ENCODE peak calls at places on chromosomes 16 and 17, in four cellular contexts. One of them, this sample, is unnamed.

GRCh38 chr17:13351046-13351445 is 250.7 kb downstream of the HS3ST3A1 start:
- DNase-seq in IMR-90: peak
- DNase-seq in heart right ventricle: no peak
- DNase-seq in CD8-positive, alpha-beta T cell: no peak
- DNase-seq in this sample: no peak

GRCh38 chr17:16927641-16928321 is 44.1 kb downstream of the TNFRSF13B start:
- DNase-seq in IMR-90: no peak
- DNase-seq in heart right ventricle: no peak
- DNase-seq in CD8-positive, alpha-beta T cell: no peak
- DNase-seq in this sample: no peak

GRCh38 chr16:88818610-88818874 is 6.8 kb upstream of the APRT start:
- DNase-seq in IMR-90: no peak
- DNase-seq in heart right ventricle: no peak
- DNase-seq in CD8-positive, alpha-beta T cell: no peak
- DNase-seq in this sample: no peak

GRCh38 chr16:35180970-35181369 is 1721.6 kb downstream of the TP53TG3F start:
- DNase-seq in IMR-90: no peak
- DNase-seq in heart right ventricle: no peak
- DNase-seq in CD8-positive, alpha-beta T cell: no peak
- DNase-seq in this sample: no peak

GRCh38 chr16:22727285-22728166 is 86.4 kb upstream of the HS3ST2 start:
- DNase-seq in IMR-90: no peak
- DNase-seq in heart right ventricle: no peak
- DNase-seq in CD8-positive, alpha-beta T cell: no peak
- DNase-seq in this sample: peak

GRCh38 chr17:5837055-5837491 is 233.1 kb upstream of the WSCD1 start:
- DNase-seq in IMR-90: peak
- DNase-seq in heart right ventricle: no peak
- DNase-seq in CD8-positive, alpha-beta T cell: no peak
- DNase-seq in this sample: peak

GRCh38 chr17:76277300-76278267 is 12.4 kb downstream of the UBALD2 start:
- DNase-seq in IMR-90: no peak
- DNase-seq in heart right ventricle: no peak
- DNase-seq in CD8-positive, alpha-beta T cell: no peak
- DNase-seq in this sample: no peak

GRCh38 chr17:27153005-27153404 is 140.9 kb upstream of the WSB1 start:
- DNase-seq in IMR-90: peak
- DNase-seq in heart right ventricle: no peak
- DNase-seq in CD8-positive, alpha-beta T cell: no peak
- DNase-seq in this sample: no peak

GRCh38 chr17:11490171-11490760 is 108.0 kb upstream of the DNAH9 start:
- DNase-seq in IMR-90: no peak
- DNase-seq in heart right ventricle: no peak
- DNase-seq in CD8-positive, alpha-beta T cell: no peak
- DNase-seq in this sample: no peak

GRCh38 chr17:51289776-51290175 is 29.4 kb downstream of the UTP18 start:
- DNase-seq in IMR-90: peak
- DNase-seq in heart right ventricle: no peak
- DNase-seq in CD8-positive, alpha-beta T cell: no peak
- DNase-seq in this sample: no peak

GRCh38 chr16:77877712-77878111 is 89.3 kb downstream of the VAT1L start:
- DNase-seq in IMR-90: peak
- DNase-seq in heart right ventricle: no peak
- DNase-seq in CD8-positive, alpha-beta T cell: no peak
- DNase-seq in this sample: peak

GRCh38 chr16:6643083-6643686 is 689.5 kb upstream of the RBFOX1 start:
- DNase-seq in IMR-90: peak
- DNase-seq in heart right ventricle: peak
- DNase-seq in CD8-positive, alpha-beta T cell: peak
- DNase-seq in this sample: peak

GRCh38 chr16:77584205-77584859 is 138.0 kb upstream of the NUDT7 start:
- DNase-seq in IMR-90: peak
- DNase-seq in heart right ventricle: peak
- DNase-seq in CD8-positive, alpha-beta T cell: no peak
- DNase-seq in this sample: peak

GRCh38 chr17:1491406-1492248 is 859 bp downstream of the MYO1C start:
- DNase-seq in IMR-90: no peak
- DNase-seq in heart right ventricle: peak
- DNase-seq in CD8-positive, alpha-beta T cell: no peak
- DNase-seq in this sample: no peak

GRCh38 chr17:79017546-79017945 is 6.4 kb upstream of the C1QTNF1 start:
- DNase-seq in IMR-90: no peak
- DNase-seq in heart right ventricle: no peak
- DNase-seq in CD8-positive, alpha-beta T cell: no peak
- DNase-seq in this sample: no peak

GRCh38 chr17:40480501-40481003 is 20.9 kb downstream of the TNS4 start:
- DNase-seq in IMR-90: no peak
- DNase-seq in heart right ventricle: no peak
- DNase-seq in CD8-positive, alpha-beta T cell: peak
- DNase-seq in this sample: peak

GRCh38 chr17:32525116-32525515 is 38.3 kb downstream of the CDK5R1 start:
- DNase-seq in IMR-90: peak
- DNase-seq in heart right ventricle: no peak
- DNase-seq in CD8-positive, alpha-beta T cell: no peak
- DNase-seq in this sample: no peak

GRCh38 chr17:47897561-47897960 is 1.5 kb downstream of the SP2 start:
- DNase-seq in IMR-90: no peak
- DNase-seq in heart right ventricle: no peak
- DNase-seq in CD8-positive, alpha-beta T cell: no peak
- DNase-seq in this sample: no peak

GRCh38 chr16:959232-960040 is 11.3 kb downstream of the LMF1 start:
- DNase-seq in IMR-90: no peak
- DNase-seq in heart right ventricle: no peak
- DNase-seq in CD8-positive, alpha-beta T cell: no peak
- DNase-seq in this sample: no peak

GRCh38 chr17:43992641-43993040 is 11.8 kb upstream of the NAGS start:
- DNase-seq in IMR-90: no peak
- DNase-seq in heart right ventricle: no peak
- DNase-seq in CD8-positive, alpha-beta T cell: no peak
- DNase-seq in this sample: no peak

GRCh38 chr16:1037023-1037933 is 35.3 kb upstream of the SSTR5 start:
- DNase-seq in IMR-90: peak
- DNase-seq in heart right ventricle: no peak
- DNase-seq in CD8-positive, alpha-beta T cell: no peak
- DNase-seq in this sample: peak

GRCh38 chr17:41518789-41519449 is at the start of gene KRT15:
- DNase-seq in IMR-90: peak
- DNase-seq in heart right ventricle: no peak
- DNase-seq in CD8-positive, alpha-beta T cell: no peak
- DNase-seq in this sample: peak

GRCh38 chr16:79186196-79186595 is 414.3 kb downstream of the MAF start:
- DNase-seq in IMR-90: no peak
- DNase-seq in heart right ventricle: peak
- DNase-seq in CD8-positive, alpha-beta T cell: no peak
- DNase-seq in this sample: no peak

GRCh38 chr16:79185681-79186080 is 414.9 kb downstream of the MAF start:
- DNase-seq in IMR-90: no peak
- DNase-seq in heart right ventricle: no peak
- DNase-seq in CD8-positive, alpha-beta T cell: no peak
- DNase-seq in this sample: no peak

GRCh38 chr16:79190542-79190941 is 410.0 kb downstream of the MAF start:
- DNase-seq in IMR-90: no peak
- DNase-seq in heart right ventricle: no peak
- DNase-seq in CD8-positive, alpha-beta T cell: no peak
- DNase-seq in this sample: no peak

GRCh38 chr16:79191933-79192332 is 408.6 kb downstream of the MAF start:
- DNase-seq in IMR-90: no peak
- DNase-seq in heart right ventricle: no peak
- DNase-seq in CD8-positive, alpha-beta T cell: no peak
- DNase-seq in this sample: no peak

DNA sequence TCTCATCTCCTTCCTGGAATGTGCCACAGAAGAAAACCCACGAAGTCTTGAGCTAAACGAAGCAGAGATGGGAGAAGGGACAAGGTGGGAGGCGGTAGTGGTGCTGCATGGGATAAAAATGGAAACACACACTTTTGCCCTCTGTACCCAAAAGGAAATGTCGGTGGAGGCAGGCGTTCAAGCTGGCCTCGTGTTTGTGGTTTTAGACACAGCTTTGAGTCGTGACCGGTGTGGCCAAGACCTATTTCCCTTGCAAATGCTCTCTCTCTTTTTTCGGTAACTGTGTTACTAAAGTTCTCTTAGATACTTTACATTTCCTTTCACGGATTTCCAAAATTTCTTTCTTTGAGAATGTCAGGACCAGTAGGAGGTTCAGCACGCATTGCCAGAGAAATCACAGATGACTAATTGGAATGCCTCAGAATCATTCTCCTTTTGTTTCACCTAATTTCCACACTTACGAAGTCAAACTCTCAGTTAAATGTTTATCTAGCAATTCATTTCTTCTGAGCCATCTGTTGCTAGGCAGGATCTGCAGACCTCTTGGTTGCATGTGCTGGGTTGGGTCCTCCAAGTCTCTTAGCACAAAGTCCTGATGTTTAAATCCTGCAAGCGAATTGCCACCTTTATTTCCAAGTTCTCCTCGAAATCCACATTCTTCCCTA is 412.3 kb downstream of the MAF start:
- DNase-seq in IMR-90: no peak
- DNase-seq in heart right ventricle: no peak
- DNase-seq in CD8-positive, alpha-beta T cell: no peak
- DNase-seq in this sample: no peak
- H3K4me3 ChIP-seq in IMR-90: no peak
- H3K4me3 ChIP-seq in heart right ventricle: no peak
- H3K4me3 ChIP-seq in CD8-positive, alpha-beta T cell: no peak
- H3K4me3 ChIP-seq in this sample: no peak

DNA sequence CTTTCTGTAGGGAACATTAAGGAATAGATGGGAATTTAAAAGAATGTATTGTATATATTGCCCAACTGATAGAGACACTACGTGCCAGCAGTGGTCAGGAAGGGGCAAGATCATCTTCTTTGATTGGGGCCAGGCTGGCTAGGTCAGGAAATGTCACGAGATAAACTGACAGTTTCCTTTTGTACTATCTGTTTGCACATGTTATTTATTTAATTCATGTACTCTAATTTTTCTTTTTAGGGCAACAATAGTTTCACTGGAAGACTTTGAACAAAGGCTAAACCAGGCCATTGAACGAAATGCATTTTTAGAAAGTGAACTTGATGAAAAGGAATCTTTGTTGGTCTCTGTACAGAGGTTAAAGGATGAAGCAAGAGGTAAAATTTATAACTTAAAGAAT is 12.6 kb downstream of the NDEL1 start:
- DNase-seq in IMR-90: no peak
- DNase-seq in heart right ventricle: no peak
- DNase-seq in CD8-positive, alpha-beta T cell: no peak
- DNase-seq in this sample: no peak
- TF ChIP-seq CTCF in IMR-90: no peak
- TF ChIP-seq CTCF in heart right ventricle: no peak
- TF ChIP-seq CTCF in CD8-positive, alpha-beta T cell: no peak
- TF ChIP-seq CTCF in this sample: no peak

GRCh38 chr17:37742114-37742761 is 2.6 kb downstream of the HNF1B start:
- DNase-seq in IMR-90: peak
- DNase-seq in heart right ventricle: no peak
- DNase-seq in CD8-positive, alpha-beta T cell: no peak
- DNase-seq in this sample: no peak
- H3K4me3 ChIP-seq in IMR-90: peak
- H3K4me3 ChIP-seq in heart right ventricle: peak
- H3K4me3 ChIP-seq in CD8-positive, alpha-beta T cell: peak
- H3K4me3 ChIP-seq in this sample: peak

DNA sequence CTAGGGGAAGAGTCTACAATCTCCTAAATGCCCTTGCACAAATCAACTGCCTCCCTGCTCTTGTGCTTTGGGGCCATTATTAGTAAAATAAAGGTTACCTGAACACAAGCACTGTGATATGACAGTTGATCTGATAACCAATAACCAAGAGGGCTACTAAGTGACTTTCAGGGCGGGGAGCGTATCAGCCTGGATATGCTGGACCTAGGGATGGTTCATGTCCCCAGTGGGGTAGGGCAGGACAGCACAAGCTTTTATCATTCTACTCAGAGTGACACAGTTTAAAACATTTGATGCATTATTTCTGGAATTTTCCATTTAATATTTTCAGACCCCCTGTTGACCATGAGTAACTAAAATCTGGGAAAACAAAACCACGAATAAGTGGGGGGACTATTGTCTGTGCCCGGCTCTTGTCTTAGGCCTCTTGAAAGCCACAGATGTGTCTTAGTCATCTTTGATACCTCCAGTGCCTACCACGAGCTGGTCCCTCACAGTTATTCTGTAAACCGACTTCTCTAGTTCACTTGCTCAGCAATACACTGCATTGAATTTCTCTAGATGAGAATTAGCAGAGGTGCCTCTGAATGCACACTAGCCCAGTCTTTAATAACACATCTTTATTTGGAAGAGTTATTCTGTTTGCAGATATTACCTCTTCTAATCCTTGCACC is 94.6 kb upstream of the DHX40 start:
- DNase-seq in IMR-90: no peak
- DNase-seq in heart right ventricle: no peak
- DNase-seq in CD8-positive, alpha-beta T cell: no peak
- DNase-seq in this sample: no peak
- TF ChIP-seq CTCF in IMR-90: no peak
- TF ChIP-seq CTCF in heart right ventricle: no peak
- TF ChIP-seq CTCF in CD8-positive, alpha-beta T cell: no peak
- TF ChIP-seq CTCF in this sample: no peak

GRCh38 chr17:73402466-73402865 is 90.7 kb upstream of the CDC42EP4 start:
- DNase-seq in IMR-90: no peak
- DNase-seq in heart right ventricle: no peak
- DNase-seq in CD8-positive, alpha-beta T cell: no peak
- DNase-seq in this sample: no peak

GRCh38 chr17:73401911-73402310 is 90.1 kb upstream of the CDC42EP4 start:
- DNase-seq in IMR-90: peak
- DNase-seq in heart right ventricle: peak
- DNase-seq in CD8-positive, alpha-beta T cell: no peak
- DNase-seq in this sample: no peak

GRCh38 chr17:73400915-73401545 is 89.2 kb upstream of the CDC42EP4 start:
- DNase-seq in IMR-90: no peak
- DNase-seq in heart right ventricle: no peak
- DNase-seq in CD8-positive, alpha-beta T cell: no peak
- DNase-seq in this sample: no peak

GRCh38 chr17:73399056-73399455 is 87.3 kb upstream of the CDC42EP4 start:
- DNase-seq in IMR-90: no peak
- DNase-seq in heart right ventricle: no peak
- DNase-seq in CD8-positive, alpha-beta T cell: no peak
- DNase-seq in this sample: no peak

DNA sequence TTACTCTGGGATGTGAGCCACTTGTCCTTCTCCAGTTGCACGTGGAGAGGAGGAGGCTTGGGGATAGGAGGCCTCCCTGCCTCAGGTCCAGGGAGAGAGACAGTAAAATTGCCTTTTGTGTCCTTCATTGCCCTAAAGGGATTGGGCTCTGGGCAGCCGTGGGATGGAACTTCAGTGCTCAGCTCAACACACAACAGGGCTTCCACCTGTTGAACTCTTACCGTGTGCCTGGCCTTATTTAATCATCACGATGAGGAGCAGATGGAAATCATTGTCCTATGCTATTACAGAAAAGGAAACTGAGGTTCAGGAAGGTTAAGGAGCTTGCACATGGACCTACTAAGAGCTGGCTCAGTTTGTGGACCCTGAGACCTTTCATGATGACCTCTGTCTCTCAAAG is 92.4 kb upstream of the CDC42EP4 start:
- DNase-seq in IMR-90: no peak
- DNase-seq in heart right ventricle: no peak
- DNase-seq in CD8-positive, alpha-beta T cell: no peak
- DNase-seq in this sample: no peak
- H3K4me3 ChIP-seq in IMR-90: no peak
- H3K4me3 ChIP-seq in heart right ventricle: no peak
- H3K4me3 ChIP-seq in CD8-positive, alpha-beta T cell: no peak
- H3K4me3 ChIP-seq in this sample: no peak

This sample was measured in bronchial epithelial cell.